ENCODE peak calls at places on chromosomes 11 and 22, in four cellular contexts. K is activated naive CD8-positive, alpha-beta T cell treated with anti-CD3 and anti-CD28 coated beads, Interleukin-2, amount 10 ng/mL, durations not matched to agents 7 days and 5 days; L is H54; V is nephron progenitor cell. E is an unnamed sample.

GRCh38 chr22:46450931-46451660 is 86.3 kb downstream of the CELSR1 start:
- DNase-seq in L (no peak), V (no peak), K (no peak), E (no peak)

GRCh38 chr11:75301602-75302345 is 49.7 kb downstream of the ARRB1 start:
- DNase-seq in K (no peak), L (no peak), V (no peak), E (no peak)

GRCh38 chr11:112693781-112694180 is 267.4 kb upstream of the NCAM1 start:
- DNase-seq in V (no peak), K (no peak), L (no peak), E (no peak)

GRCh38 chr11:19628018-19628417 is 84.6 kb upstream of the NAV2 start:
- DNase-seq in L (peak), V (no peak), K (no peak), E (no peak)

GRCh38 chr11:79046365-79046764 is 394.5 kb downstream of the TENM4 start:
- DNase-seq in L (no peak), V (no peak), K (no peak), E (no peak)

GRCh38 chr11:21514298-21514697 is 678.6 kb upstream of the ANO5 start:
- DNase-seq in K (no peak), L (peak), V (peak), E (no peak)

GRCh38 chr11:30196400-30197206 is 34.2 kb upstream of the FSHB start:
- DNase-seq in K (peak), V (peak), L (peak), E (peak)

GRCh38 chr11:35239476-35240075 is 100.6 kb downstream of the CD44 start:
- DNase-seq in K (no peak), V (no peak), L (no peak), E (no peak)

GRCh38 chr11:3215346-3216026 is 3.1 kb downstream of the MRGPRG start:
- DNase-seq in L (no peak), V (no peak), K (peak), E (no peak)

GRCh38 chr11:86588566-86589090 is 83.8 kb downstream of the ME3 start:
- DNase-seq in K (no peak), V (peak), L (no peak), E (no peak)

GRCh38 chr11:68674461-68674860 is 9.9 kb upstream of the GAL start:
- DNase-seq in K (no peak), V (no peak), L (no peak), E (no peak)

GRCh38 chr22:35149149-35149548 is 83.2 kb downstream of the ISX start:
- DNase-seq in L (no peak), V (no peak), K (no peak), E (no peak)

GRCh38 chr11:44726278-44727113 is at the start of gene TSPAN18:
- DNase-seq in K (peak), L (no peak), V (peak), E (no peak)

GRCh38 chr11:79321282-79321681 is 119.5 kb downstream of the TENM4 start:
- DNase-seq in V (no peak), K (no peak), L (no peak), E (no peak)

GRCh38 chr11:91978747-91979146 is 245.9 kb upstream of the FAT3 start:
- DNase-seq in L (no peak), V (no peak), K (no peak), E (no peak)

GRCh38 chr11:12441081-12441801 is 63.9 kb downstream of the PARVA start:
- DNase-seq in K (no peak), V (no peak), L (no peak), E (no peak)

GRCh38 chr11:115493905-115494304 is 10.3 kb downstream of the CADM1 start:
- DNase-seq in L (no peak), V (no peak), K (no peak), E (no peak)

GRCh38 chr11:67277231-67277961 is 11.1 kb downstream of the GRK2 start:
- DNase-seq in V (peak), K (peak), L (peak), E (no peak)